ENCODE peak calls at places on chromosomes 11 and 22, in seven cellular contexts. P is brain microvascular endothelial cell, X is C1 segment of cervical spinal cord, Q is right atrium auricular region, Z is substantia nigra, M is OCI-M1, D is HT1080. O is an unnamed sample.

GRCh38 chr22:46105494-46106278 is 44.6 kb upstream of the PPARA start:
- DNase-seq in P (peak), X (no peak), Q (no peak), Z (no peak), M (no peak), D (no peak), O (no peak)

GRCh38 chr11:128279861-128280260 is 307.5 kb downstream of the ETS1 start:
- DNase-seq in P (no peak), X (no peak), Q (no peak), Z (no peak), M (no peak), D (peak), O (no peak)

GRCh38 chr22:23256986-23257888 is 76.9 kb downstream of the BCR start:
- DNase-seq in P (no peak), X (no peak), Q (peak), Z (no peak), M (no peak), D (no peak), O (no peak)

GRCh38 chr11:93464938-93465337 is 78.3 kb downstream of the SMCO4 start:
- DNase-seq in P (no peak), X (no peak), Q (no peak), Z (no peak), M (peak), D (no peak), O (no peak)

GRCh38 chr22:17941501-17942406 is 82.6 kb downstream of the MICAL3 start:
- DNase-seq in P (no peak), X (no peak), Q (no peak), Z (no peak), M (no peak), D (no peak), O (peak)

GRCh38 chr22:39177791-39178190 is 25.3 kb upstream of the CBX7 start:
- DNase-seq in P (no peak), X (no peak), Q (no peak), Z (no peak), M (no peak), D (no peak), O (no peak)

GRCh38 chr22:30572840-30573593 is 1.4 kb downstream of the GAL3ST1 start:
- DNase-seq in P (no peak), X (peak), Q (no peak), Z (peak), M (no peak), D (no peak), O (no peak)

GRCh38 chr11:72091292-72091691 is 10.6 kb downstream of the LRRC51 start:
- DNase-seq in P (peak), X (peak), Q (peak), Z (peak), M (peak), D (peak), O (peak)

GRCh38 chr11:47328449-47329390 is 23.8 kb downstream of the MYBPC3 start:
- DNase-seq in P (no peak), X (no peak), Q (no peak), Z (peak), M (no peak), D (no peak), O (peak)

GRCh38 chr11:131944709-131945108 is 574.3 kb downstream of the NTM start:
- DNase-seq in P (no peak), X (no peak), Q (no peak), Z (no peak), M (no peak), D (no peak), O (no peak)

GRCh38 chr11:45544826-45545225 is 120.6 kb downstream of the CHST1 start:
- DNase-seq in P (no peak), X (no peak), Q (no peak), Z (no peak), M (no peak), D (no peak), O (no peak)

GRCh38 chr11:130042093-130042591 is 27.6 kb upstream of the APLP2 start:
- DNase-seq in P (peak), X (no peak), Q (no peak), Z (no peak), M (no peak), D (peak), O (peak)

GRCh38 chr11:1573847-1574255 is 1.8 kb upstream of the DUSP8 start:
- DNase-seq in P (no peak), X (no peak), Q (no peak), Z (no peak), M (peak), D (no peak), O (no peak)

GRCh38 chr11:10650630-10651029 is 42.9 kb downstream of the IRAG1 start:
- DNase-seq in P (no peak), X (no peak), Q (no peak), Z (no peak), M (no peak), D (no peak), O (no peak)

GRCh38 chr11:72821920-72822799 is 7.9 kb downstream of the ATG16L2 start:
- DNase-seq in P (peak), X (peak), Q (peak), Z (peak), M (no peak), D (no peak), O (no peak)

GRCh38 chr11:2303627-2304155 is 1.9 kb downstream of the TSPAN32 start:
- DNase-seq in P (no peak), X (no peak), Q (peak), Z (no peak), M (peak), D (no peak), O (no peak)

GRCh38 chr11:61888043-61888442 is 3.3 kb downstream of the FADS3 start:
- DNase-seq in P (peak), X (no peak), Q (peak), Z (peak), M (no peak), D (peak), O (no peak)

GRCh38 chr11:46493786-46494185 is 100.0 kb downstream of the AMBRA1 start:
- DNase-seq in P (no peak), X (no peak), Q (no peak), Z (no peak), M (no peak), D (no peak), O (no peak)

O was measured in MV-4-11.